ENCODE peak calls at places on chromosomes 4 and X, in seven cellular contexts. K is HCT116, C is K562, E is GM12878, D is SK-N-SH, U is spleen, T is HepG2. B is an unnamed sample.
A peak's percentile ranks its signal among the peaks of the same experiment; 100 is the strongest.

GRCh38 chr4:29861307-29861706 is 858.9 kb upstream of the PCDH7 start:
- DNase-seq in K (peak; percentile 8), C (no peak), E (no peak), D (no peak), U (no peak), T (no peak), B (no peak)

GRCh38 chrX:118552501-118552900 is 56.9 kb downstream of the DOCK11 start:
- DNase-seq in K (peak; percentile 21), C (no peak), E (no peak), D (no peak), U (no peak), T (no peak), B (no peak)

GRCh38 chr4:48222491-48222890 is 47.1 kb downstream of the TEC start:
- DNase-seq in K (no peak), C (no peak), E (no peak), D (no peak), U (no peak), T (no peak), B (no peak)

GRCh38 chr4:133270021-133270570 is 121.0 kb downstream of the PCDH10 start:
- DNase-seq in K (no peak), C (no peak), E (no peak), D (no peak), U (no peak), T (no peak), B (no peak)

GRCh38 chr4:54659213-54660144 is 1.7 kb downstream of the KIT start:
- DNase-seq in K (no peak), C (peak; percentile 32), E (no peak), D (peak; percentile 32), U (no peak), T (no peak), B (peak; percentile 42)

GRCh38 chrX:23616361-23616760 is 50.9 kb upstream of the PRDX4 start:
- DNase-seq in K (no peak), C (peak; percentile 29), E (no peak), D (peak; percentile 44), U (no peak), T (peak; percentile 0), B (no peak)

GRCh38 chrX:15221321-15221720 is 48.6 kb downstream of the ASB9 start:
- DNase-seq in K (no peak), C (no peak), E (no peak), D (no peak), U (no peak), T (no peak), B (no peak)

GRCh38 chrX:42943051-42943450 is 165.1 kb upstream of the PPP1R2C start:
- DNase-seq in K (no peak), C (no peak), E (no peak), D (no peak), U (no peak), T (peak; percentile 1), B (no peak)

GRCh38 chrX:48694776-48695523 is 1.6 kb upstream of the SUV39H1 start:
- DNase-seq in K (no peak), C (no peak), E (no peak), D (no peak), U (peak; percentile 61), T (no peak), B (no peak)

GRCh38 chrX:48695524-48695875 is 1.0 kb upstream of the SUV39H1 start:
- DNase-seq in K (no peak), C (no peak), E (no peak), D (no peak), U (peak; percentile 74), T (no peak), B (no peak)

GRCh38 chrX:48695925-48696300 is 621 bp upstream of the SUV39H1 start:
- DNase-seq in K (no peak), C (no peak), E (no peak), D (peak; percentile 55), U (no peak), T (no peak), B (no peak)

GRCh38 chrX:48697182-48697727 is 721 bp downstream of the SUV39H1 start:
- DNase-seq in K (no peak), C (peak; percentile 21), E (no peak), D (no peak), U (peak; percentile 67), T (no peak), B (no peak)

GRCh38 chrX:48696301-48697181 is at the start of gene SUV39H1:
- DNase-seq in K (peak; percentile 64), C (peak; percentile 92), E (peak; percentile 45), D (peak; percentile 93), U (peak; percentile 96), T (peak; percentile 71), B (peak; percentile 88)
- H3K27ac ChIP-seq in K (peak within 1 kb of the TSS; percentile 72), C (peak within 1 kb of the TSS; percentile 95), E (peak within 1 kb of the TSS; percentile 77), D (peak within 1 kb of the TSS; percentile 62), U (peak within 1 kb of the TSS; percentile 89), T (peak within 1 kb of the TSS; percentile 65), B (peak within 1 kb of the TSS; percentile 86)

DNA sequence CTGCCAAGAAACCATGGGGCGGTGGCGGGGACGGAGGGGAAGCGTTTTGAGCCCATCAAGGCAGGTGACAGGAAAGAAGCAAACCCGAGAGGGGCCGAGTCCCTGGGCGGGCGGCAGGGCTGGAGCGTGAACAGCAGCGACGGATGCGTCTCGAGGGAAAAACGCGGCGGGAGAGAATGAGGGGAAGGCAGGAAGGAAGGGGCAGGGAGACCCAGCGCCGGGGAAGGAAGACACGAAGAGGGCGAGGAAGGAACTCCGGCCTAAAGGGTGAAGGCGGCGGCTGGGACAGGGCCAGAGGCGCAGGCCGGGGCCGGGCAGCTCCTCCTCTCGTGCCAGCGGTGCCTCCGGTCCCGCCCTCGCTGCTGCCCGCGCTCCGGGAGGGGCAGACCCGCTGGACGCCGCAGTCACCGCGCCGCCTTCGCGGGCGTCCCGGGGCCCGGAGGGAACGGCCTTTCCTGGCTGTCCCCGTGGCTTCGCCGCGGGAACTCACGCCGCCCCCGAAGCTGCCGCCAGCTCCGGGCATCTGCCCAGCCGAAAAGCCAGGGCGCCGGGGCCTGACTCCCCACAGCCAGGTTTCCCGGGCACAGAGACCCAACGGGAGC is 751 bp upstream of the RGS12 start:
- DNase-seq in K (peak; percentile 8), C (peak; percentile 29), E (no peak), D (peak; percentile 84), U (peak; percentile 92), T (peak; percentile 12), B (peak; percentile 75)
- TF ChIP-seq POLR2AphosphoS5 in K (no peak), C (no peak), E (no peak), D (no peak), U (peak; percentile 60), T (no peak), B (no peak)

GRCh38 chr4:3485011-3485881 is 22.1 kb downstream of the DOK7 start:
- DNase-seq in K (no peak), C (no peak), E (no peak), D (no peak), U (peak; percentile 92), T (no peak), B (no peak)

GRCh38 chr4:3482707-3483106 is 19.6 kb downstream of the DOK7 start:
- DNase-seq in K (no peak), C (no peak), E (no peak), D (no peak), U (no peak), T (no peak), B (no peak)

GRCh38 chr4:3485882-3486555 is 22.9 kb downstream of the DOK7 start:
- DNase-seq in K (no peak), C (no peak), E (no peak), D (no peak), U (no peak), T (no peak), B (no peak)

GRCh38 chr4:3483471-3483921 is 20.4 kb downstream of the DOK7 start:
- DNase-seq in K (no peak), C (no peak), E (no peak), D (no peak), U (no peak), T (no peak), B (no peak)

DNA sequence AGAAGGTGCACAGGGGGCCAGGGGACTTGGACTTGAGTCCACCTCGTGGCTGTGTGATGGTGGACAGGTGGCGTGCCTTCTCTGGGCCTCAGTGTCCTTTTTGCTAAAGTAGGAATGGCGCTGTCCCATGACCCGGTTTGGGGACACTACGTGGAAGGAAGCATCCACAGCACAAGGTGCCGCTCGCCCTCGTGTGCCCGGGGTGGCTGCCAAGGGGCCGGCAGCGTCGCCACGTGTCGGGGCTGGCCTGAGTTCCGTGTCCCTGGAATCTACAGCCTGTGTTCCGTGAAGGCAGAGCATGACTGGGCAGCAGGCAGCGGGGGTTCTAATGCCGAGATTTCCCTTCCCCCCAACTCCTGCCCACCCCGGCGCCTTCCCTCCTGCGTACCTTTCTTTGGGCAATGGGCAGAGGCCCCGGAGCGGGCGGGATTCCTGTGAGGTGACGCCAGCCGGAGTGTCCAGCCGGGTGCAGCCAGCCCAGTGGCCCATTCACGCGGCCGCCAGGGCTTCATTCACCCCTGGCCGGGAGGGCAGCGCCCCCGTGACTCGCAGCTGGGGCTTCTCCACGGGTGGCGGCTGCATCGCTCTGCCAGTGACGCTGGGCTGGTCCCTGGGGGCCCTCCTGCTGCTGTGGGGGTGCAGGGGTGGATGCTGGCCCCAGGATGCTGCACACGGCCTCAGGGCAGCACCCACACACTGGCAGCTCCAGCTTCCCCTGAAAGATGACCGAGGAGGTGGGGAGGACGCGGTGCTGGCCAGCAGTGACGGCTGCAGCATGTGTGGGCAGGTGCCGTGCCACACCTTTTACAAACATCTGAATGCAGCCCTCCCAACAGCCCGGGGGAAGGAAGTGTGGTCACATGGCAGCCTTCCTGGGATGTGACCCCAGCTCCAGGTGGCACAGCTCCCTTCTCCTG is 21.2 kb downstream of the DOK7 start:
- DNase-seq in K (peak; percentile 7), C (no peak), E (no peak), D (peak; percentile 70), U (peak; percentile 91), T (peak; percentile 12), B (peak; percentile 81)
- H3K27ac ChIP-seq in K (peak overlapping the region; percentile 56), C (no peak overlapping the region), E (no peak overlapping the region), D (no peak overlapping the region), U (no peak overlapping the region), T (no peak overlapping the region), B (peak overlapping the region; percentile 81)

GRCh38 chr4:113293043-113293560 is 243.6 kb downstream of the ANK2 start:
- DNase-seq in K (no peak), C (no peak), E (no peak), D (no peak), U (no peak), T (no peak), B (no peak)

GRCh38 chr4:113293673-113294072 is 244.2 kb downstream of the ANK2 start:
- DNase-seq in K (no peak), C (no peak), E (no peak), D (no peak), U (no peak), T (no peak), B (no peak)

GRCh38 chr4:113290666-113291065 is 241.2 kb downstream of the ANK2 start:
- DNase-seq in K (no peak), C (no peak), E (no peak), D (no peak), U (no peak), T (no peak), B (no peak)

GRCh38 chr4:113294910-113295309 is 245.5 kb downstream of the ANK2 start:
- DNase-seq in K (no peak), C (no peak), E (no peak), D (no peak), U (no peak), T (no peak), B (no peak)

DNA sequence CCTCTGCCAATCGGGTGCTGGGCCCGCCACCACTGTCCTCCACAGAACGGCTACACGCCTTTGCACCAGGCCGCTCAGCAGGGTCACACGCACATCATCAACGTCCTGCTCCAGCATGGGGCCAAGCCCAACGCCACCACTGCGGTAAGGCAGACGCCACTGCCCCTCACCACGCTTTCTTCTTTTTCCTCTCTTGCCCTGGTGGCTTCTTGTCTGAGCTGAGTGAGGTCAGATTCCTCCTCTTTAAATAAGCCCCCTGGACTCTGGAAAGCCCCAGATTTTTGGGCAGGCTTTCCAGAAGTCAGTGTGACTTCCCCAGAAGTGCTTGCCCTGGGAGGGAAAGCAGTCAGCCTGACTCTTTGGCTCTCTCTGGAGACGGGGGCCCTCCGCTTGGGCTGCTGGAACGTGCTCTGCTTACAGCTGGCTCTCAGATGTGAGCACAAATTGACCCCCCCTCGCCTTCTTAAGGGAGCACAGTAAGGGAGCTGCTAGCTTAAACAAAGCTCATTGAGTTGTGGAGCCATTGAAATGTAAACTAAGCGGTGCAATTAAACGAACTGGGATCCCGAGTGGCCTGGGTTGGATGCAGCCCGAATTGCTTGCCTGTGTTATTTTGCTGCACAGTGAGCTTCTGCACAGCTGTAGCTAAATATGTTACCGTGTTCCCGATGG is 243.1 kb downstream of the ANK2 start:
- DNase-seq in K (no peak), C (no peak), E (no peak), D (no peak), U (no peak), T (no peak), B (no peak)
- TF ChIP-seq POLR2AphosphoS5 in K (no peak), C (no peak), E (no peak), D (no peak), U (no peak), T (no peak), B (no peak)